ENCODE peak calls at places on chromosomes 6 and 20, in four cellular contexts. M, V, K and J are unnamed samples.

GRCh38 chr6:11729083-11729482 is 49.5 kb downstream of the ADTRP start:
- DNase-seq in V (no peak), M (no peak), K (no peak), J (peak; percentile 85)

GRCh38 chr6:123636282-123636681 is 468 bp downstream of the TRDN start:
- DNase-seq in M (no peak), K (no peak), V (no peak), J (no peak)

GRCh38 chr6:10312445-10312844 is 102.4 kb downstream of the TFAP2A start:
- DNase-seq in V (no peak), M (no peak), K (no peak), J (peak; percentile 33)

GRCh38 chr6:16752206-16752867 is 8.9 kb downstream of the ATXN1 start:
- DNase-seq in M (no peak), V (peak; percentile 90), K (no peak), J (no peak)

GRCh38 chr6:2855061-2855519 is 13.4 kb upstream of the SERPINB1 start:
- DNase-seq in V (peak; percentile 41), M (no peak), K (no peak), J (no peak)

GRCh38 chr6:80454197-80454596 is 347.7 kb downstream of the BCKDHB start:
- DNase-seq in M (no peak), K (no peak), V (no peak), J (no peak)

GRCh38 chr6:21885532-21886089 is 292.1 kb downstream of the SOX4 start:
- DNase-seq in M (no peak), V (no peak), K (peak; percentile 27), J (no peak)

GRCh38 chr6:4055420-4056041 is 23.4 kb downstream of the FAM217A start:
- DNase-seq in V (peak; percentile 70), K (peak; percentile 30), M (peak; percentile 7), J (no peak)

GRCh38 chr6:68158256-68158655 is 476.8 kb upstream of the ADGRB3 start:
- DNase-seq in K (no peak), M (no peak), V (no peak), J (no peak)

GRCh38 chr6:158781692-158782373 is 37.3 kb downstream of the EZR start:
- DNase-seq in M (no peak), V (no peak), K (no peak), J (no peak)

DNA sequence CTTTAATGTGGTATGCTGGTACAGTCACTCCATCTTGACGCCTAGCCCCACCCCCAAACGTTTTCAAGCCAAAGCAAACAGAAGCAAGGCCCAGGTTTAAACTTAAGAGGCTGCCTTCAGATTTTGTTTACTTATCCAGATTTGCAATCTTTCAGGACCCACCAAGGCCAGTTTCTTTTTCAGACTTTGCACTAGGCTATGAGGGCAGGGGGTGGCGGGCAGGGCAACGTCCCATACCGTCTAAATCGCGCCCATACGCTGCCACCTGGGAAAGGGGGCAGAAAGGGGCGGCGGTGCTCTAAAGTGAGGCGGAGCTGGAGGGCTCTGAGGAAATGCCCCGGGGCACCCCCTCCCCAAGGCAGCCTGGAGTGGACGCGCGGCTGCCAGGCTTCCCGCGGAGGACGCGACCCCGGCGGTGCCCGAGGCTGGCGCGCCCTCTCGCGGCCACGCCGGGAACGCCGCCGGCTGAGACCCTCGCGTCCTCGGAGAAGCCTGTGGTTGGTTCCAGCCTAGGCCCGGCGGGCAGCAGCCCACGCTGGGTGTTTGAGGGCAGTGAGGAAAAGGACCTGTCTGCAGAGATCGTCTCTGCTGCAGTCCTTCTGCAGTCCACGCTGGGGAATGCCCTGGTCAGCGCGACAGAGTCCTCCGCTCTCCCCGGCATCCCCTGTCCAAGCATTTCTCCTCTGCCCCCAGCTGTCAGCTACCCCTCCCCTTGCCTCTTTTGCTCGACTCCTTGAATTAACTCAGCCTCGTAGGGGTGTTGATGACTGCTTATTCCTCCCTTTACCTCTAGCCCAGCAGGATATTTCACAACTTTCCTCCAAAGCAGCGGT is 129.2 kb upstream of the PRND start:
- DNase-seq in K (no peak), M (no peak), V (peak; percentile 88), J (peak; percentile 70)
- H3K4me3 ChIP-seq in K (peak overlapping the region; percentile 45), M (no peak overlapping the region), V (peak overlapping the region; percentile 41), J (peak overlapping the region; percentile 50)

GRCh38 chr20:23998392-23998791 is 9.8 kb upstream of the GGTLC1 start:
- DNase-seq in M (no peak), K (no peak), V (no peak), J (no peak)

GRCh38 chr20:24007073-24007595 is 18.6 kb upstream of the GGTLC1 start:
- DNase-seq in K (no peak), V (no peak), M (no peak), J (no peak)

GRCh38 chr20:24004470-24004869 is 15.9 kb upstream of the GGTLC1 start:
- DNase-seq in K (no peak), M (no peak), V (no peak), J (no peak)

GRCh38 chr20:24002896-24003295 is 14.3 kb upstream of the GGTLC1 start:
- DNase-seq in V (no peak), M (no peak), K (no peak), J (no peak)

GRCh38 chr20:24001901-24002405 is 13.4 kb upstream of the GGTLC1 start:
- DNase-seq in V (no peak), K (no peak), M (peak; percentile 58), J (no peak)
- H3K4me3 ChIP-seq in V (no peak overlapping the region), K (no peak overlapping the region), M (no peak overlapping the region), J (no peak overlapping the region)

GRCh38 chr6:28657367-28657755 is 131.7 kb downstream of the GPX5 start:
- DNase-seq in M (no peak), K (no peak), V (peak; percentile 17), J (no peak)

GRCh38 chr6:28657756-28658465 is 132.2 kb downstream of the GPX5 start:
- DNase-seq in V (peak; percentile 81), M (peak; percentile 78), K (peak; percentile 8), J (peak; percentile 70)

GRCh38 chr6:28661097-28661713 is 135.5 kb downstream of the GPX5 start:
- DNase-seq in M (no peak), V (no peak), K (no peak), J (no peak)

GRCh38 chr6:28658475-28659249 is 133.0 kb downstream of the GPX5 start:
- DNase-seq in V (no peak), M (peak; percentile 23), K (no peak), J (no peak)

DNA sequence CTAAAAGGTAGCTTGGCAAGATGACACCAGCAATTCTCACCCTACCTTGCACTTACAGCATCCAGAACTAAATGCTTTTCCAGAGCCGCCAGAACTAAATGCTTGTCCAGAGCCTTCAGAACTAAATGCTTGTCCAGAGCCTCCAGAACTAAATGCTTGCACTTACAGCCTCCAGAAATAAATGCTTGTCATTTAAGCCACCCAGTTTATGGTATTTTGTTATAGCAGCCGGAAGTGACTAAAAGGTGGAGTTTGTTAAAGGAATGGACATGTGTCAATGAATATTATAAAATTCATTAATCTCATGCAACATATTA is 133.5 kb downstream of the GPX5 start:
- DNase-seq in V (no peak), M (no peak), K (no peak), J (no peak)
- H3K4me3 ChIP-seq in V (peak overlapping the region; percentile 57), M (peak overlapping the region; percentile 82), K (no peak overlapping the region), J (no peak overlapping the region)

GRCh38 chr6:168133186-168133585 is 54.2 kb upstream of the FRMD1 start:
- DNase-seq in M (no peak), V (no peak), K (peak; percentile 34), J (no peak)

GRCh38 chr6:168131464-168132415 is 52.7 kb upstream of the FRMD1 start:
- DNase-seq in V (no peak), M (no peak), K (no peak), J (no peak)

GRCh38 chr6:168133707-168134398 is 54.8 kb upstream of the FRMD1 start:
- DNase-seq in K (no peak), V (no peak), M (no peak), J (no peak)

GRCh38 chr6:168130683-168131371 is 51.8 kb upstream of the FRMD1 start:
- DNase-seq in V (no peak), K (no peak), M (no peak), J (no peak)

GRCh38 chr6:168132531-168133184 is 53.6 kb upstream of the FRMD1 start:
- DNase-seq in V (peak; percentile 53), M (no peak), K (peak; percentile 75), J (no peak)
- H3K4me3 ChIP-seq in V (no peak overlapping the region), M (no peak overlapping the region), K (peak overlapping the region; percentile 39), J (no peak overlapping the region)

GRCh38 chr20:10654630-10655029 is 19.2 kb downstream of the JAG1 start:
- DNase-seq in M (no peak), K (no peak), V (no peak), J (no peak)

GRCh38 chr20:10652185-10652584 is 21.6 kb downstream of the JAG1 start:
- DNase-seq in M (no peak), V (peak; percentile 68), K (no peak), J (no peak)

GRCh38 chr20:10651227-10651990 is 22.4 kb downstream of the JAG1 start:
- DNase-seq in V (peak; percentile 76), K (peak; percentile 76), M (no peak), J (peak; percentile 52)

GRCh38 chr20:10653593-10654288 is 20.1 kb downstream of the JAG1 start:
- DNase-seq in V (no peak), M (no peak), K (peak; percentile 62), J (no peak)

DNA sequence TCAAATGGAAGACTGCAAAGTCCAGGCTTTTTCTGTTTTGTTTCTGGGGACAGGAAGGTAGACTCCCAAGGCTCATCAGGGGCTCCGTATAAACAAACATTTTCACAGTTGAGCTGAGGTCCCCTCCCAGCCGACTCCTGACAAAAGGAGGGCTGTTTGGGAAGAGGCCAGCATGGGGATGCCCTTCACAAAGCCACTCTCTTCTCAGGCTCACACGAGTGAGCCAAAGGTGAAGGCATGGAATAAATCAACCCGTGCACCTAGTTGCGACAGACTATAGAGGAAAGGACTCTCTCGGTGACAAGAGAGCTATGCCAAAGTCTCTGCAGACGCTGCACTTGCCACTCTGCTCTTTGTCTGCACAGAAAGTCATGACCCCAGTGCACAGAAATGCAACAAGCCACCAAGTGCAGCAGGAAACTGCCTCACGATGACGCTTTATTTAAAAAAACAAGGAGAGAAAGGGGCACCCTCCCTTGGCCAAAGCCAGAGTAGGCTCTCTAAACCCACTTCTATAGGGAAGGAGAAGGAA is 21.1 kb downstream of the JAG1 start:
- DNase-seq in K (no peak), M (no peak), V (no peak), J (no peak)
- H3K4me3 ChIP-seq in K (no peak overlapping the region), M (no peak overlapping the region), V (no peak overlapping the region), J (no peak overlapping the region)

GRCh38 chr20:4957939-4958362 is 43.4 kb downstream of the SLC23A2 start:
- DNase-seq in K (no peak), V (no peak), M (no peak), J (no peak)
- H3K4me3 ChIP-seq in K (no peak overlapping the region), V (no peak overlapping the region), M (no peak overlapping the region), J (no peak overlapping the region)

DNA sequence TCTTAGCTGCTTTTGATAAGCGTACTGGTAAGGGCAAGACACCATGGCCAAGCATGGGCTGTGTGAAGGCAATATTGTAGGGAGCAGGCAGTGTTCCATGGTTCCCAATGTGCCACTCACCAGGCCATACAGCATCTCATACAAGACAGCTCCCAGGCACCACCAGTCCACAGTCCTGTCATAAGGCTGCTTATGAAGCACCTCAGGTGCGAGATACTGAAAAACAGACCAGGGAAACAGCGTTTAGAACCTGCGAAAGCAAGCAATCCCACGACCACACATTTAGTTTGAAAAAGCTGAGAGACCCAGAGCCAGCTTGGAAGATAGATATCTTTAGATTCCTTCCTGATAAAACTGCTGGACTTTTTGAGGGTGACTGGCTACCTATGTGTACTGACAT is 119.1 kb upstream of the SLC2A12 start:
- DNase-seq in M (no peak), K (no peak), V (no peak), J (no peak)
- H3K4me3 ChIP-seq in M (no peak overlapping the region), K (peak overlapping the region; percentile 68), V (peak overlapping the region; percentile 20), J (no peak overlapping the region)

GRCh38 chr6:133463789-133464188 is 222.6 kb downstream of the EYA4 start:
- DNase-seq in M (no peak), V (no peak), K (no peak), J (no peak)
- H3K4me3 ChIP-seq in M (no peak overlapping the region), V (no peak overlapping the region), K (no peak overlapping the region), J (no peak overlapping the region)